ENCODE peak calls at places on chromosomes 12 and 14, in eight cellular contexts. One of them, this sample, is unnamed.

GRCh38 chr12:67539329-67539728 is 109.2 kb upstream of the DYRK2 start:
- DNase-seq in WTC11: no peak
- DNase-seq in tibial nerve: no peak
- DNase-seq in GM13977: no peak
- DNase-seq in MCF 10A: no peak
- DNase-seq in esophagus squamous epithelium: no peak
- DNase-seq in HFFc6: no peak
- DNase-seq in GM23338: no peak
- DNase-seq in this sample: no peak

GRCh38 chr14:92493492-92493891 is 20.1 kb upstream of the RIN3 start:
- DNase-seq in tibial nerve: no peak
- DNase-seq in WTC11: no peak
- DNase-seq in GM13977: no peak
- DNase-seq in esophagus squamous epithelium: no peak
- DNase-seq in MCF 10A: no peak
- DNase-seq in GM23338: no peak
- DNase-seq in HFFc6: no peak
- DNase-seq in this sample: no peak

GRCh38 chr14:102840801-102841528 is 63.7 kb downstream of the TRAF3 start:
- DNase-seq in esophagus squamous epithelium: no peak
- DNase-seq in GM23338: peak; percentile 28
- DNase-seq in GM13977: no peak
- DNase-seq in WTC11: no peak
- DNase-seq in tibial nerve: no peak
- DNase-seq in HFFc6: no peak
- DNase-seq in MCF 10A: no peak
- DNase-seq in this sample: no peak

GRCh38 chr14:103708750-103709187 is 6.5 kb downstream of the XRCC3 start:
- DNase-seq in HFFc6: no peak
- DNase-seq in MCF 10A: no peak
- DNase-seq in WTC11: no peak
- DNase-seq in tibial nerve: no peak
- DNase-seq in GM13977: no peak
- DNase-seq in GM23338: no peak
- DNase-seq in esophagus squamous epithelium: no peak
- DNase-seq in this sample: no peak

GRCh38 chr12:113246478-113247122 is 25.3 kb downstream of the TPCN1 start:
- DNase-seq in WTC11: peak; percentile 33
- DNase-seq in esophagus squamous epithelium: no peak
- DNase-seq in HFFc6: no peak
- DNase-seq in tibial nerve: no peak
- DNase-seq in GM13977: no peak
- DNase-seq in GM23338: peak; percentile 39
- DNase-seq in MCF 10A: no peak
- DNase-seq in this sample: no peak

GRCh38 chr14:33657478-33657877 is 293.4 kb downstream of the EGLN3 start:
- DNase-seq in MCF 10A: no peak
- DNase-seq in WTC11: no peak
- DNase-seq in tibial nerve: no peak
- DNase-seq in GM23338: no peak
- DNase-seq in HFFc6: peak; percentile 30
- DNase-seq in esophagus squamous epithelium: no peak
- DNase-seq in GM13977: no peak
- DNase-seq in this sample: no peak

GRCh38 chr12:76143343-76144252 is 59.1 kb upstream of the NAP1L1 start:
- DNase-seq in WTC11: no peak
- DNase-seq in GM13977: peak; percentile 22
- DNase-seq in GM23338: no peak
- DNase-seq in tibial nerve: no peak
- DNase-seq in HFFc6: no peak
- DNase-seq in esophagus squamous epithelium: no peak
- DNase-seq in MCF 10A: no peak
- DNase-seq in this sample: peak; percentile 70

GRCh38 chr12:57491393-57492280 is 3.8 kb downstream of the MARS1 start:
- DNase-seq in GM13977: no peak
- DNase-seq in GM23338: peak; percentile 24
- DNase-seq in MCF 10A: no peak
- DNase-seq in tibial nerve: no peak
- DNase-seq in esophagus squamous epithelium: no peak
- DNase-seq in HFFc6: no peak
- DNase-seq in WTC11: no peak
- DNase-seq in this sample: no peak

GRCh38 chr12:106108187-106108816 is 30.5 kb downstream of the NUAK1 start:
- DNase-seq in WTC11: peak; percentile 43
- DNase-seq in esophagus squamous epithelium: no peak
- DNase-seq in GM23338: peak; percentile 91
- DNase-seq in GM13977: no peak
- DNase-seq in tibial nerve: no peak
- DNase-seq in MCF 10A: peak; percentile 36
- DNase-seq in HFFc6: no peak
- DNase-seq in this sample: no peak

GRCh38 chr12:76020731-76021672 is 10.6 kb downstream of the PHLDA1 start:
- DNase-seq in GM23338: no peak
- DNase-seq in esophagus squamous epithelium: no peak
- DNase-seq in HFFc6: peak; percentile 98
- DNase-seq in GM13977: no peak
- DNase-seq in MCF 10A: peak; percentile 90
- DNase-seq in WTC11: no peak
- DNase-seq in tibial nerve: no peak
- DNase-seq in this sample: no peak

GRCh38 chr14:92930737-92931602 is 8.0 kb downstream of the CHGA start:
- DNase-seq in GM23338: no peak
- DNase-seq in MCF 10A: peak; percentile 51
- DNase-seq in HFFc6: no peak
- DNase-seq in tibial nerve: no peak
- DNase-seq in esophagus squamous epithelium: no peak
- DNase-seq in WTC11: no peak
- DNase-seq in GM13977: no peak
- DNase-seq in this sample: no peak

GRCh38 chr12:1936406-1937320 is 18.2 kb upstream of the CACNA2D4 start:
- DNase-seq in WTC11: no peak
- DNase-seq in esophagus squamous epithelium: no peak
- DNase-seq in MCF 10A: peak; percentile 54
- DNase-seq in HFFc6: peak; percentile 52
- DNase-seq in GM13977: no peak
- DNase-seq in tibial nerve: no peak
- DNase-seq in GM23338: no peak
- DNase-seq in this sample: no peak

GRCh38 chr14:101602466-101602840 is 41.2 kb downstream of the DIO3 start:
- DNase-seq in tibial nerve: no peak
- DNase-seq in WTC11: no peak
- DNase-seq in GM13977: no peak
- DNase-seq in MCF 10A: no peak
- DNase-seq in HFFc6: no peak
- DNase-seq in esophagus squamous epithelium: no peak
- DNase-seq in GM23338: no peak
- DNase-seq in this sample: no peak

GRCh38 chr14:73731111-73731510 is 16.9 kb upstream of the PNMA1 start:
- DNase-seq in HFFc6: no peak
- DNase-seq in MCF 10A: no peak
- DNase-seq in WTC11: no peak
- DNase-seq in tibial nerve: no peak
- DNase-seq in GM13977: no peak
- DNase-seq in esophagus squamous epithelium: no peak
- DNase-seq in GM23338: no peak
- DNase-seq in this sample: no peak

GRCh38 chr14:73728106-73729014 is 14.2 kb upstream of the PNMA1 start:
- DNase-seq in HFFc6: peak; percentile 53
- DNase-seq in tibial nerve: peak; percentile 76
- DNase-seq in WTC11: peak; percentile 93
- DNase-seq in esophagus squamous epithelium: no peak
- DNase-seq in GM13977: peak; percentile 89
- DNase-seq in MCF 10A: peak; percentile 86
- DNase-seq in GM23338: peak; percentile 92
- DNase-seq in this sample: no peak

GRCh38 chr14:73729556-73730265 is 15.5 kb upstream of the PNMA1 start:
- DNase-seq in GM13977: no peak
- DNase-seq in WTC11: no peak
- DNase-seq in MCF 10A: no peak
- DNase-seq in esophagus squamous epithelium: no peak
- DNase-seq in GM23338: no peak
- DNase-seq in HFFc6: no peak
- DNase-seq in tibial nerve: no peak
- DNase-seq in this sample: no peak

GRCh38 chr14:73727181-73727580 is 13.0 kb upstream of the PNMA1 start:
- DNase-seq in GM13977: no peak
- DNase-seq in HFFc6: no peak
- DNase-seq in esophagus squamous epithelium: no peak
- DNase-seq in MCF 10A: no peak
- DNase-seq in GM23338: no peak
- DNase-seq in tibial nerve: no peak
- DNase-seq in WTC11: no peak
- DNase-seq in this sample: no peak

GRCh38 chr14:73729015-73729330 is 14.8 kb upstream of the PNMA1 start:
- DNase-seq in GM23338: no peak
- DNase-seq in esophagus squamous epithelium: no peak
- DNase-seq in MCF 10A: no peak
- DNase-seq in HFFc6: no peak
- DNase-seq in tibial nerve: no peak
- DNase-seq in WTC11: no peak
- DNase-seq in GM13977: no peak
- DNase-seq in this sample: no peak
- TF ChIP-seq CTCF in GM23338: no peak
- TF ChIP-seq CTCF in esophagus squamous epithelium: no peak
- TF ChIP-seq CTCF in MCF 10A: no peak
- TF ChIP-seq CTCF in HFFc6: peak; percentile 38
- TF ChIP-seq CTCF in tibial nerve: no peak
- TF ChIP-seq CTCF in WTC11: no peak
- TF ChIP-seq CTCF in GM13977: no peak
- TF ChIP-seq CTCF in this sample: no peak

DNA sequence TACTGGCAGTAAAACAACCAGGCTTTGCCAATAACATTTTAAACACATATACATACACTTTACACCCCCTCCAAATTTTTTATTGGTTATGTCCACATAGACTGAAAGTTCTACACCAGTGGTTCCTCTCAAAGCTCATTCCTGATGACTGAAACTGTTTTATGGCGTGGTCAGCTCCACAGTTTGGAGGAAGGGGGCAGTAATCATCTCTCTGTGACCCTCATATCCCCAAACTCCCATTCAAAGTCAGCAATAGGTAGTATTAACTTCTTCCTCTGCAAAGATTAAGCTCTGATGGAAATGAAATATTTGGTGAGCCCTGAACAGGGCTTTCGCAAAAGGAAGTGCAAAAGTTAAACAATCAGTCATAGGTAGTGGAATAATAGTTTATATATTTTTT is 55.3 kb upstream of the DAAM1 start:
- DNase-seq in GM13977: no peak
- DNase-seq in WTC11: no peak
- DNase-seq in tibial nerve: no peak
- DNase-seq in HFFc6: no peak
- DNase-seq in GM23338: peak; percentile 37
- DNase-seq in esophagus squamous epithelium: no peak
- DNase-seq in MCF 10A: no peak
- DNase-seq in this sample: no peak
- TF ChIP-seq CTCF in GM13977: peak; percentile 8
- TF ChIP-seq CTCF in WTC11: no peak
- TF ChIP-seq CTCF in tibial nerve: no peak
- TF ChIP-seq CTCF in HFFc6: peak; percentile 49
- TF ChIP-seq CTCF in GM23338: peak; percentile 58
- TF ChIP-seq CTCF in esophagus squamous epithelium: no peak
- TF ChIP-seq CTCF in MCF 10A: no peak
- TF ChIP-seq CTCF in this sample: no peak

GRCh38 chr14:75293920-75294648 is 15.5 kb downstream of the FOS start:
- DNase-seq in HFFc6: peak; percentile 96
- DNase-seq in MCF 10A: peak; percentile 96
- DNase-seq in esophagus squamous epithelium: no peak
- DNase-seq in GM23338: peak; percentile 98
- DNase-seq in GM13977: peak; percentile 99
- DNase-seq in tibial nerve: peak; percentile 93
- DNase-seq in WTC11: peak; percentile 95
- DNase-seq in this sample: peak; percentile 63
- TF ChIP-seq CTCF in HFFc6: no peak
- TF ChIP-seq CTCF in MCF 10A: no peak
- TF ChIP-seq CTCF in esophagus squamous epithelium: no peak
- TF ChIP-seq CTCF in GM23338: no peak
- TF ChIP-seq CTCF in GM13977: no peak
- TF ChIP-seq CTCF in tibial nerve: no peak
- TF ChIP-seq CTCF in WTC11: no peak
- TF ChIP-seq CTCF in this sample: no peak

GRCh38 chr12:12701457-12701856 is 5.5 kb upstream of the GPR19 start:
- DNase-seq in MCF 10A: no peak
- DNase-seq in GM13977: no peak
- DNase-seq in esophagus squamous epithelium: no peak
- DNase-seq in HFFc6: no peak
- DNase-seq in GM23338: peak; percentile 75
- DNase-seq in WTC11: peak; percentile 53
- DNase-seq in tibial nerve: no peak
- DNase-seq in this sample: no peak

GRCh38 chr12:12700249-12700648 is 4.3 kb upstream of the GPR19 start:
- DNase-seq in esophagus squamous epithelium: no peak
- DNase-seq in MCF 10A: no peak
- DNase-seq in tibial nerve: no peak
- DNase-seq in WTC11: no peak
- DNase-seq in GM13977: no peak
- DNase-seq in HFFc6: no peak
- DNase-seq in GM23338: no peak
- DNase-seq in this sample: no peak

GRCh38 chr12:12699345-12699744 is 3.4 kb upstream of the GPR19 start:
- DNase-seq in WTC11: no peak
- DNase-seq in tibial nerve: no peak
- DNase-seq in esophagus squamous epithelium: no peak
- DNase-seq in MCF 10A: no peak
- DNase-seq in GM23338: no peak
- DNase-seq in HFFc6: no peak
- DNase-seq in GM13977: no peak
- DNase-seq in this sample: no peak

GRCh38 chr12:12693111-12693671 is 2.8 kb downstream of the GPR19 start:
- DNase-seq in HFFc6: no peak
- DNase-seq in esophagus squamous epithelium: no peak
- DNase-seq in GM13977: no peak
- DNase-seq in tibial nerve: no peak
- DNase-seq in MCF 10A: no peak
- DNase-seq in GM23338: no peak
- DNase-seq in WTC11: no peak
- DNase-seq in this sample: no peak

DNA sequence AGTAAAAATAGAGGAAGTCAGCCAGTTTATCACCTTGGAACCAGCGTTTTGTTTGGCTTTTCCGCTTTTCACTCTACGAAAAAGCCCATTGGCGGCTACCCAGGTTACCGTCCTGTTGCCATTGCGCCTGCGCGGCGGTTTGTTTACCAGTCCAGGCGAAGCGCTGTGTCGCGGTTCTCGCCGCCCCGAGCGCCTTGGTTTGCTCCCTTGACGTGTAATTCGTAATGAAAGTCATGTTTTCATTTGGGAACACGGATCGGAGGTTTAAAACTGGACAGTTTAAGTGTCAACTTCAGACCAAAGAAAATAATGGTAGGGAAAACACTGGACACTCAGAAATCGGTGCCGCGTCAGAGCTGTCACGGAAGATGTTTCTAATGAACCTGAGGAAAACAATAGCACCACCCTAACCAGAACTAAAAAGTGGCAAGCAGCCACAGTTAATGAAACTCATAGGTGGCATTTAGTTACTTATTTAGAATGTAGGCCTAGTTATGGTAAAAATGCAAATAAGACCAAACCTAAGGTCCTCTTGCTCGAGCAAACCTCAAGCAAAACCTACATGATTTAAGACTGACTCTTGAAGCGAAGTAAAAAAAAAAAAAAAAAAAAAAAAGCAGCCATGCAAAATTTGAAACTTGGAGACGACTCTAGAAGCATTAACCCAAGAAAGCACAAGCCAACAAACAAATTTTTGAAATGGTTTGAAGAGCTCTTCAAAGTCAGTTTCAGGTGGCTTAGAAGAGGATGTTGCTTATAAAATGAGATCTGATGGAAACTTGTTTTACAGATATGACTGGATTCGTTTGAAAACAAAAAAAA is 790 bp upstream of the GPR19 start:
- DNase-seq in esophagus squamous epithelium: peak; percentile 65
- DNase-seq in HFFc6: peak; percentile 77
- DNase-seq in MCF 10A: peak; percentile 86
- DNase-seq in GM23338: peak; percentile 95
- DNase-seq in WTC11: peak; percentile 85
- DNase-seq in GM13977: peak; percentile 70
- DNase-seq in tibial nerve: peak; percentile 85
- DNase-seq in this sample: peak; percentile 83
- TF ChIP-seq CTCF in esophagus squamous epithelium: no peak
- TF ChIP-seq CTCF in HFFc6: no peak
- TF ChIP-seq CTCF in MCF 10A: no peak
- TF ChIP-seq CTCF in GM23338: no peak
- TF ChIP-seq CTCF in WTC11: no peak
- TF ChIP-seq CTCF in GM13977: no peak
- TF ChIP-seq CTCF in tibial nerve: no peak
- TF ChIP-seq CTCF in this sample: no peak

This sample was measured in GM12864.